ENCODE peak calls at places on chromosomes 12 and 14, in seven cellular contexts. O is astrocyte of the cerebellum, R is H9, Q is NCI-H2081, I is Right ventricle myocardium inferior, K is SK-N-SH, M is ELR. S is an unnamed sample.

GRCh38 chr14:75720828-75721227 is 59.8 kb downstream of the TTLL5 start:
- DNase-seq in M (no peak), K (no peak), R (no peak), Q (no peak), I (peak; percentile 62), O (no peak), S (no peak)

GRCh38 chr12:46835785-46836184 is 10.0 kb upstream of the SLC38A4 start:
- DNase-seq in O (no peak), M (no peak), I (no peak), R (no peak), K (no peak), Q (no peak), S (no peak)

GRCh38 chr12:85575115-85576096 is 260.8 kb downstream of the RASSF9 start:
- DNase-seq in O (peak; percentile 59), K (peak; percentile 46), R (peak; percentile 61), I (no peak), M (peak; percentile 72), Q (peak; percentile 72), S (no peak)

GRCh38 chr12:66188584-66189475 is at the start of gene IRAK3:
- DNase-seq in O (no peak), R (peak; percentile 69), M (peak; percentile 63), K (peak; percentile 69), I (peak; percentile 96), Q (peak; percentile 45), S (peak; percentile 8)

GRCh38 chr14:55938249-55938791 is 179.9 kb upstream of the PELI2 start:
- DNase-seq in R (no peak), Q (no peak), I (peak; percentile 58), M (peak; percentile 0), O (no peak), K (no peak), S (no peak)

GRCh38 chr12:4286228-4286627 is 12.7 kb downstream of the CCND2 start:
- DNase-seq in R (no peak), Q (no peak), M (no peak), I (peak; percentile 56), O (no peak), K (no peak), S (no peak)

GRCh38 chr14:105389976-105390848 is 8.1 kb upstream of the TEX22 start:
- DNase-seq in K (no peak), M (no peak), Q (no peak), I (peak; percentile 64), O (no peak), R (no peak), S (no peak)

GRCh38 chr14:69784942-69785341 is 12.1 kb downstream of the SLC10A1 start:
- DNase-seq in Q (no peak), I (no peak), K (no peak), M (no peak), O (no peak), R (no peak), S (no peak)

GRCh38 chr12:57090924-57091632 is 2.2 kb downstream of the NAB2 start:
- DNase-seq in K (peak; percentile 15), O (no peak), I (peak; percentile 2), R (no peak), M (no peak), Q (no peak), S (no peak)

GRCh38 chr12:65540140-65540539 is 261.7 kb downstream of the MSRB3 start:
- DNase-seq in R (no peak), O (no peak), I (no peak), M (no peak), Q (no peak), K (no peak), S (no peak)

GRCh38 chr12:41223600-41223999 is 35.5 kb downstream of the PDZRN4 start:
- DNase-seq in O (no peak), Q (no peak), K (no peak), R (peak; percentile 33), I (no peak), M (no peak), S (no peak)

GRCh38 chr12:72267974-72268373 is 4.2 kb upstream of the TRHDE start:
- DNase-seq in O (no peak), M (peak; percentile 76), I (no peak), R (no peak), K (no peak), Q (no peak), S (no peak)

GRCh38 chr14:102046337-102047278 is 40.2 kb downstream of the HSP90AA1 start:
- DNase-seq in I (peak; percentile 84), R (peak; percentile 97), K (peak; percentile 85), M (peak; percentile 47), O (peak; percentile 6), Q (peak; percentile 70), S (no peak)

GRCh38 chr12:107475900-107476299 is 209.7 kb upstream of the PWP1 start:
- DNase-seq in K (no peak), R (no peak), M (no peak), O (no peak), I (no peak), Q (no peak), S (no peak)

GRCh38 chr12:20382117-20382516 is 13.8 kb downstream of the PDE3A start:
- DNase-seq in Q (no peak), O (no peak), R (no peak), M (no peak), K (no peak), I (no peak), S (no peak)

GRCh38 chr14:32087173-32087861 is 10.2 kb downstream of the ARHGAP5 start:
- DNase-seq in Q (no peak), O (peak; percentile 86), R (no peak), K (no peak), M (peak; percentile 67), I (no peak), S (no peak)

GRCh38 chr12:1835178-1836131 is 15.1 kb downstream of the LRTM2 start:
- DNase-seq in M (no peak), I (no peak), K (no peak), O (no peak), Q (no peak), R (no peak), S (no peak)